ENCODE peak calls at places on chromosomes 4 and X, in four cellular contexts. One of them, this sample, is unnamed.

GRCh38 chrX:132958086-132958703 is at the start of gene HS6ST2:
- DNase-seq in transverse colon: peak
- DNase-seq in AG10803: no peak
- DNase-seq in left lung: no peak
- DNase-seq in this sample: peak

GRCh38 chr4:10611673-10612072 is 72.9 kb downstream of the CLNK start:
- DNase-seq in transverse colon: no peak
- DNase-seq in AG10803: peak
- DNase-seq in left lung: no peak
- DNase-seq in this sample: no peak

GRCh38 chr4:175560628-175561027 is 251.4 kb downstream of the GPM6A start:
- DNase-seq in transverse colon: no peak
- DNase-seq in AG10803: peak
- DNase-seq in left lung: no peak
- DNase-seq in this sample: no peak

GRCh38 chr4:172061204-172061603 is 248.0 kb downstream of the GALNTL6 start:
- DNase-seq in transverse colon: no peak
- DNase-seq in AG10803: no peak
- DNase-seq in left lung: no peak
- DNase-seq in this sample: no peak

GRCh38 chrX:43108828-43109227 is 330.9 kb upstream of the PPP1R2C start:
- DNase-seq in transverse colon: no peak
- DNase-seq in AG10803: no peak
- DNase-seq in left lung: no peak
- DNase-seq in this sample: no peak

GRCh38 chr4:173111031-173111430 is 57.6 kb upstream of the GALNT7 start:
- DNase-seq in transverse colon: no peak
- DNase-seq in AG10803: no peak
- DNase-seq in left lung: no peak
- DNase-seq in this sample: no peak

GRCh38 chrX:25083661-25084060 is 67.9 kb upstream of the ARX start:
- DNase-seq in transverse colon: no peak
- DNase-seq in AG10803: no peak
- DNase-seq in left lung: no peak
- DNase-seq in this sample: no peak

GRCh38 chr4:139814285-139815015 is 148.8 kb downstream of the MGST2 start:
- DNase-seq in transverse colon: no peak
- DNase-seq in AG10803: peak
- DNase-seq in left lung: no peak
- DNase-seq in this sample: peak

GRCh38 chrX:6812087-6812486 is 277.2 kb upstream of the VCX3A start:
- DNase-seq in transverse colon: no peak
- DNase-seq in AG10803: no peak
- DNase-seq in left lung: no peak
- DNase-seq in this sample: no peak

GRCh38 chrX:77693594-77693993 is 92.4 kb downstream of the ATRX start:
- DNase-seq in transverse colon: no peak
- DNase-seq in AG10803: no peak
- DNase-seq in left lung: no peak
- DNase-seq in this sample: no peak

GRCh38 chrX:82218361-82218760 is 1016.5 kb downstream of the SH3BGRL start:
- DNase-seq in transverse colon: no peak
- DNase-seq in AG10803: peak
- DNase-seq in left lung: no peak
- DNase-seq in this sample: no peak

GRCh38 chr4:79233820-79234219 is 92.0 kb downstream of the NAA11 start:
- DNase-seq in transverse colon: no peak
- DNase-seq in AG10803: no peak
- DNase-seq in left lung: no peak
- DNase-seq in this sample: no peak

GRCh38 chr4:40515037-40515397 is 114.6 kb downstream of the RBM47 start:
- DNase-seq in transverse colon: no peak
- DNase-seq in AG10803: no peak
- DNase-seq in left lung: no peak
- DNase-seq in this sample: no peak

GRCh38 chr4:64780664-64781063 is 371.4 kb upstream of the TECRL start:
- DNase-seq in transverse colon: no peak
- DNase-seq in AG10803: no peak
- DNase-seq in left lung: no peak
- DNase-seq in this sample: no peak

GRCh38 chr4:5730993-5731975 is 20.3 kb downstream of the EVC start:
- DNase-seq in transverse colon: no peak
- DNase-seq in AG10803: no peak
- DNase-seq in left lung: no peak
- DNase-seq in this sample: no peak

GRCh38 chr4:110634320-110635154 is 11.7 kb upstream of the PITX2 start:
- DNase-seq in transverse colon: no peak
- DNase-seq in AG10803: no peak
- DNase-seq in left lung: no peak
- DNase-seq in this sample: no peak

GRCh38 chrX:102995316-102995715 is 58.2 kb downstream of the RAB40AL start:
- DNase-seq in transverse colon: no peak
- DNase-seq in AG10803: peak
- DNase-seq in left lung: no peak
- DNase-seq in this sample: no peak

GRCh38 chr4:82784615-82785247 is 13.9 kb downstream of the SCD5 start:
- DNase-seq in transverse colon: no peak
- DNase-seq in AG10803: peak
- DNase-seq in left lung: no peak
- DNase-seq in this sample: peak

GRCh38 chr4:153816542-153816941 is 27.7 kb upstream of the SFRP2 start:
- DNase-seq in transverse colon: no peak
- DNase-seq in AG10803: no peak
- DNase-seq in left lung: no peak
- DNase-seq in this sample: no peak

GRCh38 chr4:175176710-175177109 is 258.6 kb downstream of the ADAM29 start:
- DNase-seq in transverse colon: no peak
- DNase-seq in AG10803: no peak
- DNase-seq in left lung: no peak
- DNase-seq in this sample: no peak

GRCh38 chr4:181835348-181835747 is 407.9 kb upstream of the TENM3 start:
- DNase-seq in transverse colon: no peak
- DNase-seq in AG10803: peak
- DNase-seq in left lung: no peak
- DNase-seq in this sample: no peak

GRCh38 chrX:72666451-72666850 is 47.7 kb downstream of the PHKA1 start:
- DNase-seq in transverse colon: no peak
- DNase-seq in AG10803: no peak
- DNase-seq in left lung: no peak
- DNase-seq in this sample: no peak
- TF ChIP-seq CTCF in transverse colon: no peak
- TF ChIP-seq CTCF in AG10803: no peak
- TF ChIP-seq CTCF in left lung: no peak
- TF ChIP-seq CTCF in this sample: no peak

GRCh38 chrX:54811301-54811885 is 3.8 kb downstream of the MAGED2 start:
- DNase-seq in transverse colon: no peak
- DNase-seq in AG10803: no peak
- DNase-seq in left lung: no peak
- DNase-seq in this sample: no peak

GRCh38 chrX:54808605-54809483 is 1.3 kb downstream of the MAGED2 start:
- DNase-seq in transverse colon: peak
- DNase-seq in AG10803: peak
- DNase-seq in left lung: peak
- DNase-seq in this sample: peak

GRCh38 chrX:54808109-54808604 is 612 bp downstream of the MAGED2 start:
- DNase-seq in transverse colon: peak
- DNase-seq in AG10803: peak
- DNase-seq in left lung: peak
- DNase-seq in this sample: peak

GRCh38 chrX:54812306-54812705 is 4.8 kb downstream of the MAGED2 start:
- DNase-seq in transverse colon: no peak
- DNase-seq in AG10803: no peak
- DNase-seq in left lung: no peak
- DNase-seq in this sample: no peak

GRCh38 chrX:54810532-54810931 is 3.0 kb downstream of the MAGED2 start:
- DNase-seq in transverse colon: no peak
- DNase-seq in AG10803: no peak
- DNase-seq in left lung: no peak
- DNase-seq in this sample: no peak
- H3K4me3 ChIP-seq in transverse colon: no peak
- H3K4me3 ChIP-seq in AG10803: peak
- H3K4me3 ChIP-seq in left lung: no peak
- H3K4me3 ChIP-seq in this sample: no peak

GRCh38 chrX:13939741-13940597 is 89.7 kb downstream of the GEMIN8 start:
- DNase-seq in transverse colon: no peak
- DNase-seq in AG10803: no peak
- DNase-seq in left lung: no peak
- DNase-seq in this sample: no peak

GRCh38 chrX:13937370-13938052 is 92.2 kb downstream of the GEMIN8 start:
- DNase-seq in transverse colon: no peak
- DNase-seq in AG10803: peak
- DNase-seq in left lung: no peak
- DNase-seq in this sample: peak

GRCh38 chrX:13938053-13938765 is 91.5 kb downstream of the GEMIN8 start:
- DNase-seq in transverse colon: peak
- DNase-seq in AG10803: no peak
- DNase-seq in left lung: no peak
- DNase-seq in this sample: peak

GRCh38 chrX:13940646-13941045 is 89.0 kb downstream of the GEMIN8 start:
- DNase-seq in transverse colon: no peak
- DNase-seq in AG10803: no peak
- DNase-seq in left lung: no peak
- DNase-seq in this sample: no peak

DNA sequence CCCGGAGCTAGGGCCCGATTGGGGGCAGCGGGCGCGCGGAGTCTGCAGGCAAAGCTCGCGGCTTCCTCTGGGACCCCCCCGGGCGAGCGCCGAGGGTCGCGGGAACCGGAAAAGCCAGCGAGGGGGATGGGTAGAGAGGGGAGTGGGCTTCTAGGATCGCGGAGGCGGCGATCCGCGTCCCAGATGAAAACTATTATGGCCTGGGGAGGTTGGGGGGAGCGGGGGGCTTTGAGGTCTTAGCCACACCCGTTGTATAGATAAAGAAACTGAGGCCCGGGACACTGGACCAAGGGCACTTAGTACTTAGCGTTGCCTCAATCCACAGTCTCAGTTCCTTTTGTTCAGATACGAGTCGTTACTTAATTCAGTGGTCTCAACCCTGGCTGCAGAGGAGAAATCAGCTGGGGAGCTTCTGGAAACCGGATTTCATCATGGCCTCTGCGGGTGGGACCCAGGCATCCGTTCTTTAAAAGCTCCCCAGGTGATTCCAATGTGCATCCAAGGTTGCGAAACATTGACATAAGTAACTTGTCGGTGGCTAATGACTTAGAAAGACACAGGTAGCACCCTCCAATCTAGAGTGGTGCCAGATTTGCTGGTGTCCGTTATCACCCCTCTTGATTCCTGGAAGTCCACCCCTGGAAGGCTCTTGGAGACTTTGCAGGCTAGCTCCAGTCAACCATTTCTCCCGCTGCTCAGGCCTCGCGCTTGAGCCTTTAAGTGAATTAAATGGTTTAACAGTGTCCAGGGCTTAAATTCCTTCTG is 90.7 kb downstream of the GEMIN8 start:
- DNase-seq in transverse colon: no peak
- DNase-seq in AG10803: no peak
- DNase-seq in left lung: no peak
- DNase-seq in this sample: peak
- TF ChIP-seq CTCF in transverse colon: no peak
- TF ChIP-seq CTCF in AG10803: no peak
- TF ChIP-seq CTCF in left lung: no peak
- TF ChIP-seq CTCF in this sample: no peak

DNA sequence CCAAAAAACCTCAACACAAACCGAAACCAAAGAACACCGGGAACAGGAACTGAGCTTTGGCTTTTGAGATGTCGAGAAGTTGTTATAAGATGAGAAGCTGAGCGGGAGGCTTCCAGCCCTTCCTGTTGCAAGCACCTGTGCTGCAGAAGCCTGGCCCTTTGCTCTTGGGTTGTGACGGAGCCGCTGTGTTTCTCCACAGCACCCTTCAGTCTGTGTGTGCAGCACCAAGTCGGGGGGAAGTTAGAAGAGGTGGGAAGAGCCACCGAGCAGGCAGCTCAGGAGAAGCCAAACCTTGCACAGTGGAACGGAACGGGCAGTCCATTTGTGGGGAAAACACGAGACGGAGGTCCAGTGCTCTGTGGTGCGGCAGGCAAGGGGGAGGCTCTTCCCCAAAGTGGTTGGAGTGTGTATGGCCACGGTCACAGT is 123.5 kb downstream of the STOX2 start:
- DNase-seq in transverse colon: no peak
- DNase-seq in AG10803: no peak
- DNase-seq in left lung: no peak
- DNase-seq in this sample: no peak
- H3K4me3 ChIP-seq in transverse colon: no peak
- H3K4me3 ChIP-seq in AG10803: peak
- H3K4me3 ChIP-seq in left lung: no peak
- H3K4me3 ChIP-seq in this sample: no peak

GRCh38 chr4:78057135-78057599 is at the start of gene FRAS1:
- DNase-seq in transverse colon: peak
- DNase-seq in AG10803: peak
- DNase-seq in left lung: no peak
- DNase-seq in this sample: peak
- TF ChIP-seq CTCF in transverse colon: no peak
- TF ChIP-seq CTCF in AG10803: peak
- TF ChIP-seq CTCF in left lung: no peak
- TF ChIP-seq CTCF in this sample: peak

GRCh38 chrX:72130762-72131231 is 918 bp downstream of the RTL5 start:
- DNase-seq in transverse colon: no peak
- DNase-seq in AG10803: no peak
- DNase-seq in left lung: no peak
- DNase-seq in this sample: no peak
- H3K4me3 ChIP-seq in transverse colon: peak
- H3K4me3 ChIP-seq in AG10803: peak
- H3K4me3 ChIP-seq in left lung: peak
- H3K4me3 ChIP-seq in this sample: peak